ENCODE peak calls at places on chromosomes 3 and 15, in five cellular contexts. N is H9, K is IMR-90, P is trophoblast cell, Y is neuronal stem cell. W is an unnamed sample.

GRCh38 chr3:183392166-183393034 is 36.0 kb downstream of the MCF2L2 start:
- DNase-seq in K (peak; percentile 20), Y (no peak), N (no peak), P (no peak), W (peak; percentile 65)

GRCh38 chr3:124032351-124032880 is 40.5 kb upstream of the ROPN1 start:
- DNase-seq in Y (peak; percentile 48), K (no peak), N (peak; percentile 41), P (peak; percentile 52), W (peak; percentile 3)

GRCh38 chr3:37590328-37591079 is 271.2 kb upstream of the CTDSPL start:
- DNase-seq in K (no peak), P (no peak), N (no peak), Y (no peak), W (no peak)

GRCh38 chr3:188911033-188911850 is 260.5 kb upstream of the TPRG1 start:
- DNase-seq in K (peak; percentile 21), P (peak; percentile 69), N (no peak), Y (no peak), W (peak; percentile 80)

GRCh38 chr3:152398495-152398894 is 129.8 kb downstream of the MBNL1 start:
- DNase-seq in P (no peak), Y (no peak), N (no peak), K (no peak), W (no peak)

GRCh38 chr15:93042691-93043378 is 46.2 kb downstream of the RGMA start:
- DNase-seq in K (no peak), P (no peak), Y (no peak), N (no peak), W (no peak)

GRCh38 chr15:49428392-49429095 is 5.5 kb downstream of the FGF7 start:
- DNase-seq in P (no peak), Y (no peak), N (no peak), K (peak; percentile 64), W (no peak)

GRCh38 chr15:74319596-74320357 is 47.7 kb downstream of the CYP11A1 start:
- DNase-seq in K (no peak), N (peak; percentile 88), P (peak; percentile 33), Y (peak; percentile 80), W (no peak)

GRCh38 chr3:10364816-10365215 is 43.9 kb upstream of the SEC13 start:
- DNase-seq in Y (no peak), K (no peak), N (no peak), P (no peak), W (no peak)

GRCh38 chr15:70114226-70114625 is 16.5 kb upstream of the TLE3 start:
- DNase-seq in Y (no peak), N (no peak), P (peak; percentile 17), K (no peak), W (peak; percentile 16)

GRCh38 chr15:63752075-63752684 is 81.6 kb downstream of the HERC1 start:
- DNase-seq in K (peak; percentile 65), N (no peak), P (peak; percentile 80), Y (no peak), W (peak; percentile 63)

GRCh38 chr3:104359546-104359945 is 1007.2 kb upstream of the ALCAM start:
- DNase-seq in K (peak; percentile 87), Y (no peak), P (peak; percentile 58), N (no peak), W (peak; percentile 73)

GRCh38 chr3:81451140-81451539 is 310.3 kb downstream of the GBE1 start:
- DNase-seq in K (no peak), N (no peak), P (no peak), Y (no peak), W (no peak)

GRCh38 chr3:148178508-148178907 is 519.2 kb upstream of the AGTR1 start:
- DNase-seq in Y (no peak), P (no peak), K (no peak), N (no peak), W (peak; percentile 9)

GRCh38 chr15:43006991-43007390 is 86.4 kb upstream of the TTBK2 start:
- DNase-seq in K (no peak), P (no peak), N (no peak), Y (no peak), W (no peak)

GRCh38 chr15:63461230-63461629 is 43.2 kb upstream of the USP3 start:
- DNase-seq in N (peak; percentile 81), Y (no peak), K (no peak), P (no peak), W (no peak)

GRCh38 chr3:47954562-47954961 is 61.7 kb downstream of the MAP4 start:
- DNase-seq in N (no peak), Y (no peak), K (peak; percentile 12), P (no peak), W (no peak)

GRCh38 chr15:58546066-58546591 is 114.3 kb downstream of the LIPC start:
- DNase-seq in N (no peak), Y (no peak), K (no peak), P (no peak), W (peak; percentile 24)

GRCh38 chr15:78502641-78503040 is 4.7 kb upstream of the HYKK start:
- DNase-seq in Y (no peak), P (no peak), K (no peak), N (no peak), W (no peak)

GRCh38 chr15:78507831-78508160 is 419 bp downstream of the HYKK start:
- DNase-seq in P (no peak), N (no peak), K (no peak), Y (no peak), W (no peak)

GRCh38 chr15:78506971-78507830 is at the start of gene HYKK:
- DNase-seq in P (peak; percentile 99), N (peak; percentile 99), K (peak; percentile 96), Y (peak; percentile 92), W (peak; percentile 99)

GRCh38 chr15:78509726-78510312 is 2.4 kb downstream of the HYKK start:
- DNase-seq in P (no peak), N (no peak), Y (no peak), K (no peak), W (no peak)

DNA sequence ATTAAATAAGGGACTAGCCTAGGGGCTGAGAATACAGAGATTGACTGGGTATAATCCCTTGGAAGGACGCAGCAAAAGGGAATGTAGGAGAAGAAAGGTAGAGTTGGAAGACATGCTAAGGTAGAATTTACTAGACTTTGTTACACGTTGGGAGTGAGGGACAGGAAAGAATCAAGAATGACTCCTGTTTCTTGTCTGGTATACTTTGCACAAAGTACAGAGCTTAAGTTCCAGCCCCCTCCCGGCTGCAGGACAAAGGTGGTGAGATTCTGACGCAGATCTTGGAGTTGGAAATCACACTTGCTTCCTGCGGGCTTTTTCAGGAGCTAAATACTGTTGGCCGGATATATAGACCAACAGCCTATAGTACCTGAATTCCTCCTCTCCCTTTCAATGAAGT is 895 bp downstream of the HYKK start:
- DNase-seq in K (no peak), N (no peak), P (peak; percentile 34), Y (no peak), W (no peak)
- H3K23ac ChIP-seq in K (peak overlapping the region; percentile 72), N (no peak overlapping the region), P (no peak overlapping the region), Y (no peak overlapping the region), W (no peak overlapping the region)

DNA sequence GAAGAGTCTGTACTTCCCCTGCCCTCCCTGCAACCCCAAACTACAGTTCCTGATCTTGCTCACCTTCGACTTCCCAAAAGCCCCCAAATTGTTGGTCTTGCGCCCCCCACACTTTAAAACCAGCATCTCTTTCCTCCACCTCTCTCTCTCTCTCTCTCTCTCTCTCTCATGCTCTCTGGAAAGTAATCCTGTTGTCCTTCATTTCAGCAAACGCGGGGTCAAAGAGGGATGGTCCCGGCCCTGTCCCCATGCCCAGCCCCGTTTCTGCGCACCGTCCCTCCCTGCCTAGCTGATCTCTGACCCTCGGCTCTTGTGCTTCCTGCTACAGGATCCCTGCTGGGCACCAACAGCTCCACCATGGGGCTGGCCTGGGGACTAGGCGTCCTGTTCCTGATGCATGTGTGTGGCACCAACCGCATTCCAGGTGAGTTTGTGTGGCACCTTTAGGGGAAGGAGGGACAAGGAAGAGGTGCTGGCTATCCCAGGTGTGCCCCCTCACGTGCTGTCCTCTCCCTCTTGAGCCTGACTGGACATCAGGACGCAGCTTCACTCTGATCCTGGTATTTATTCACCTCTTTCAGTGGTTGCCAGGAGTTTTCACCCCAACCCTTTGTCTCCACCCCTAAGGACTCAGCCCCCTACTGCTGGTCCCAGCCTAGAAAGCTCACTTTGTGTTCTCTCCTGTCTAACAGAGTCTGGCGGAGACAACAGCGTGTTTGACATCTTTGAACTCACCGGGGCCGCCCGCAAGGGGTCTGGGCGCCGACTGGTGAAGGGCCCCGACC is 814 bp downstream of the THBS1 start:
- DNase-seq in P (peak; percentile 28), K (peak; percentile 65), N (peak; percentile 71), Y (no peak), W (peak; percentile 64)
- H2AFZ ChIP-seq in P (no peak overlapping the region), K (peak overlapping the region; percentile 59), N (no peak overlapping the region), Y (peak overlapping the region; percentile 99), W (no peak overlapping the region)

GRCh38 chr3:57597973-57598351 is 818 bp upstream of the ARF4 start:
- DNase-seq in N (no peak), Y (no peak), K (peak; percentile 45), P (peak; percentile 65), W (no peak)
- H3K23ac ChIP-seq in N (no peak overlapping the region), Y (no peak overlapping the region), K (peak overlapping the region; percentile 95), P (no peak overlapping the region), W (no peak overlapping the region)

DNA sequence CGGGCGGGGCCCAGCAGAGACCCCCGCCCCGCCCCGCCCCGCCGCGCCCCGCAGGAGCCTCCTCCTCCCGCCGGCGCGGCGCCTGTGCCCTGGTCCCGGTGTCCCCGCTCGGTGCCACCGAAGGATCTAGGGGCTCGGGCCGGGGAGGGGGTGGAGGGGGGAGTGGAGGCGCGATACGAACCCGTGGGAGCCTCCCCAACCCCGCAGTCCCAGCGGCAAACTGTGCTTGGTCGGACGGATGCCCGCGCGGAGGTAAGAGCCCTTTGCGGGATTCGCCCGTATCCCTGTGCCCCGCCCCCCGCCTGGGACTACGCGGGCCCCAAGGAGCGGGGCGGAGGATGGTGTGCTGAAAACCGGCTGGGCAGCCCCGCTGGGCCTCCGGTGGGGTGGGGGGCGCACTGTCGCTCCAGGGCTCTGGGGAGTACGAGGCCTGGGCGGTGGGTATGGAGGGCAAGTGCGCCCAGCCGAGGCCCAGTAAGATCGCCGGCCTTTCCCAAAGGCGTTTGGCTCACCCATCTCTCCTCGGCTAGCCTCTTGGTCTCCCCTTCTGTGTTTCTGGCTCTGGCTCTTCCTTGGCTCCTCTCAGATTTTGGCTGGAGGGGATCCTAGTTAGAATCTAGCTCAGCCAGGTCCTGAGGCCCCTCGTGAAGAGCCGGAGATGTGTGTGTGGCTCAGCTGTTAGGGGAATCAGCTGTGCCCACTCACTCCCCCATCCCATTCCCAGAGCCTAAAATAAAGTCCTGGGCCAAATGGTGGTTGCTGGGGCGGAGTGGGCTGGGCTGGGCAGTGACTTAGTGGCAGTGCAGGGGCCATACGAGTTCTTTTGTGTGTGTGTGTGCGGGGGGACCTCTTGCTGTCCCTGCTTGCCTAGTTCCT is 65.7 kb upstream of the POLG start:
- DNase-seq in P (peak; percentile 46), K (no peak), Y (no peak), N (peak; percentile 54), W (no peak)
- H2AFZ ChIP-seq in P (no peak overlapping the region), K (no peak overlapping the region), Y (no peak overlapping the region), N (no peak overlapping the region), W (no peak overlapping the region)

W was measured in mesenchymal stem cell.